ENCODE peak calls at places on chromosomes 2 and 18, in four cellular contexts. T is hepatocyte, N is GM23338, H is PC-3. R is an unnamed sample.

GRCh38 chr2:99748344-99748743 is 258.5 kb upstream of the REV1 start:
- DNase-seq in T (no peak), N (peak; percentile 59), H (peak; percentile 18), R (no peak)

GRCh38 chr2:9228781-9229469 is 22.3 kb downstream of the ASAP2 start:
- DNase-seq in T (no peak), N (no peak), H (no peak), R (no peak)

GRCh38 chr2:38685116-38685735 is 19.3 kb downstream of the GALM start:
- DNase-seq in T (no peak), N (no peak), H (peak; percentile 92), R (no peak)

GRCh38 chr18:62209046-62209445 is 22.0 kb downstream of the RELCH start:
- DNase-seq in T (no peak), N (no peak), H (no peak), R (no peak)

GRCh38 chr18:37570336-37570930 is 4.8 kb upstream of the CELF4 start:
- DNase-seq in T (no peak), N (peak; percentile 63), H (no peak), R (no peak)

GRCh38 chr2:146037334-146037870 is 1517.5 kb upstream of the ZEB2 start:
- DNase-seq in T (no peak), N (no peak), H (no peak), R (no peak)

GRCh38 chr18:26637324-26637723 is 89.0 kb upstream of the KCTD1 start:
- DNase-seq in T (no peak), N (peak; percentile 21), H (no peak), R (no peak)

GRCh38 chr2:176931588-176932563 is 280.7 kb upstream of the HNRNPA3 start:
- DNase-seq in T (peak; percentile 12), N (no peak), H (peak; percentile 24), R (no peak)

GRCh38 chr2:114661926-114662670 is 219.7 kb downstream of the DPP10 start:
- DNase-seq in T (peak; percentile 40), N (peak; percentile 64), H (no peak), R (no peak)

GRCh38 chr2:100274566-100275199 is 47.6 kb downstream of the LONRF2 start:
- DNase-seq in T (no peak), N (no peak), H (no peak), R (no peak)

GRCh38 chr2:144026679-144027078 is 493.2 kb downstream of the ZEB2 start:
- DNase-seq in T (no peak), N (no peak), H (no peak), R (no peak)

GRCh38 chr2:218217366-218218309 is 649 bp downstream of the ARPC2 start:
- DNase-seq in T (peak; percentile 76), N (peak; percentile 68), H (peak; percentile 25), R (peak; percentile 68)

GRCh38 chr2:174012347-174013309 is 47.5 kb upstream of the SP3 start:
- DNase-seq in T (peak; percentile 57), N (peak; percentile 91), H (no peak), R (no peak)

GRCh38 chr2:66535574-66536289 is 100.8 kb downstream of the MEIS1 start:
- DNase-seq in T (no peak), N (no peak), H (no peak), R (no peak)

GRCh38 chr2:18266188-18266587 is 294.3 kb downstream of the RDH14 start:
- DNase-seq in T (no peak), N (peak; percentile 50), H (no peak), R (no peak)

GRCh38 chr2:144083211-144083610 is 436.7 kb downstream of the ZEB2 start:
- DNase-seq in T (no peak), N (no peak), H (peak; percentile 87), R (no peak)

GRCh38 chr2:3611136-3611535 is 16.2 kb downstream of the COLEC11 start:
- DNase-seq in T (peak; percentile 2), N (no peak), H (no peak), R (no peak)

GRCh38 chr2:127651381-127651809 is 5.4 kb downstream of the GPR17 start:
- DNase-seq in T (no peak), N (no peak), H (no peak), R (no peak)

GRCh38 chr2:54482725-54483124 is 26.6 kb downstream of the SPTBN1 start:
- DNase-seq in T (no peak), N (no peak), H (peak; percentile 28), R (no peak)

GRCh38 chr2:39497077-39497867 is 60.2 kb upstream of the MAP4K3 start:
- DNase-seq in T (no peak), N (no peak), H (no peak), R (no peak)

DNA sequence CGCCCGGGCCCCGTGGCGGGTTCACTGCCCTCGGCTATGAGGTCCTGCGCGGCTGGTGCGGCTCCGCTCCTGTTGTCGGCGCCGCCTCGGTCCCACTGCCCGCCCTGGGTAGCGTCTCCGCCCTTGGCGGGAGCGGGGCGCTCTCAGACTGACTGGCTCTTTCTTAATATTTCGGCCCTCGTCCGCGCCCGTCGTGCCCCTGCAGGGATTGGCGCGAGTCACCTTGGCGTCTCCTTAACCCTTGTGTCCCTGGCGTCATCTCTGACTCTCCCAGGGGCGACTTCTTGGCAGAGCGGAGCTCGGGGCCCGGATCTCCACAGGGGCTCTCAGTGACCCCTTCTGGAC is 1.3 kb downstream of the PTMA start:
- DNase-seq in T (peak; percentile 61), N (no peak), H (no peak), R (peak; percentile 68)
- H3K4me1 ChIP-seq in T (peaks cover 13% of the 10 kb centered on the region), N (peaks cover 35% of the 10 kb centered on the region), H (peaks cover 24% of the 10 kb centered on the region), R (peaks cover 47% of the 10 kb centered on the region)

GRCh38 chr2:151206446-151206968 is 55.2 kb downstream of the RBM43 start:
- DNase-seq in T (no peak), N (no peak), H (no peak), R (no peak)
- H4K20me1 ChIP-seq in T (no peaks in the 10 kb centered on the region), N (no peaks in the 10 kb centered on the region), H (no peaks in the 10 kb centered on the region), R (no peaks in the 10 kb centered on the region)

GRCh38 chr2:130389783-130390182 is 33.9 kb downstream of the PTPN18 start:
- DNase-seq in T (no peak), N (no peak), H (no peak), R (no peak)
- H3K4me1 ChIP-seq in T (peaks cover 7% of the 10 kb centered on the region), N (peaks cover 7% of the 10 kb centered on the region), H (peaks cover 11% of the 10 kb centered on the region), R (peaks cover 88% of the 10 kb centered on the region)

GRCh38 chr2:134134827-134135226 is 119.0 kb upstream of the MGAT5 start:
- DNase-seq in T (no peak), N (no peak), H (no peak), R (no peak)
- H4K20me1 ChIP-seq in T (no peaks in the 10 kb centered on the region), N (no peaks in the 10 kb centered on the region), H (peaks cover 3% of the 10 kb centered on the region), R (peaks cover 19% of the 10 kb centered on the region)

GRCh38 chr2:149080104-149080503 is 41.6 kb downstream of the LYPD6B start:
- DNase-seq in T (no peak), N (no peak), H (no peak), R (no peak)

GRCh38 chr2:149076863-149077412 is 38.4 kb downstream of the LYPD6B start:
- DNase-seq in T (no peak), N (peak; percentile 74), H (no peak), R (no peak)

GRCh38 chr2:149075065-149075464 is 36.6 kb downstream of the LYPD6B start:
- DNase-seq in T (no peak), N (no peak), H (no peak), R (no peak)

GRCh38 chr2:149075868-149076267 is 37.4 kb downstream of the LYPD6B start:
- DNase-seq in T (no peak), N (no peak), H (no peak), R (no peak)

GRCh38 chr2:149077861-149078260 is 39.4 kb downstream of the LYPD6B start:
- DNase-seq in T (no peak), N (peak; percentile 31), H (no peak), R (no peak)
- H3K4me1 ChIP-seq in T (peaks cover 32% of the 10 kb centered on the region), N (peaks cover 51% of the 10 kb centered on the region), H (no peaks in the 10 kb centered on the region), R (no peaks in the 10 kb centered on the region)

R was measured in OCI-LY7.